ENCODE peak calls at places on chromosomes 11 and 22, in nine cellular contexts. L is PC-3; X is endothelial cell; Y is activated naive CD8-positive, alpha-beta T cell treated with anti-CD3 and anti-CD28 coated beads for 36 hours; H is cardiac septum; A is kidney; Q is erythroblast; T is HFF-Myc; N is 8988T. U is an unnamed sample.

GRCh38 chr11:66080055-66080817 is 10.2 kb downstream of the PACS1 start:
- DNase-seq in L (peak; percentile 87), X (no peak), Y (peak; percentile 59), H (no peak), A (no peak), Q (peak; percentile 76), T (no peak), N (no peak), U (peak; percentile 57)

GRCh38 chr11:63837027-63837688 is 1.8 kb upstream of the MARK2 start:
- DNase-seq in L (peak; percentile 96), X (peak; percentile 74), Y (peak; percentile 69), H (peak; percentile 83), A (peak; percentile 71), Q (peak; percentile 87), T (peak; percentile 67), N (peak; percentile 93), U (peak; percentile 72)

GRCh38 chr11:135033545-135033944 is 621.5 kb upstream of the B3GAT1 start:
- DNase-seq in L (no peak), X (peak; percentile 51), Y (no peak), H (no peak), A (no peak), Q (no peak), T (no peak), N (no peak), U (peak; percentile 4)

GRCh38 chr11:116925050-116925449 is 87.6 kb upstream of the APOA1 start:
- DNase-seq in L (no peak), X (no peak), Y (no peak), H (no peak), A (no peak), Q (no peak), T (no peak), N (no peak), U (no peak)

GRCh38 chr11:103904324-103904667 is 132.1 kb upstream of the DDI1 start:
- DNase-seq in L (no peak), X (no peak), Y (no peak), H (no peak), A (no peak), Q (no peak), T (no peak), N (no peak), U (no peak)

GRCh38 chr11:102517670-102518069 is 12.9 kb downstream of the MMP7 start:
- DNase-seq in L (no peak), X (no peak), Y (no peak), H (no peak), A (no peak), Q (no peak), T (no peak), N (no peak), U (no peak)

GRCh38 chr11:47499614-47500013 is 50.7 kb upstream of the RAPSN start:
- DNase-seq in L (no peak), X (no peak), Y (no peak), H (no peak), A (no peak), Q (no peak), T (no peak), N (no peak), U (no peak)

GRCh38 chr11:32297629-32298028 is 137.7 kb downstream of the WT1 start:
- DNase-seq in L (peak; percentile 72), X (no peak), Y (no peak), H (no peak), A (no peak), Q (peak; percentile 9), T (peak; percentile 27), N (peak; percentile 23), U (peak; percentile 11)

GRCh38 chr22:17121235-17122195 is at the start of gene TMEM121B:
- DNase-seq in L (no peak), X (peak; percentile 89), Y (peak; percentile 27), H (peak; percentile 90), A (peak; percentile 86), Q (no peak), T (no peak), N (peak; percentile 55), U (peak; percentile 46)

GRCh38 chr11:114219559-114220349 is 76.4 kb upstream of the NNMT start:
- DNase-seq in L (no peak), X (no peak), Y (no peak), H (no peak), A (no peak), Q (peak; percentile 7), T (no peak), N (no peak), U (peak; percentile 62)

GRCh38 chr11:92702771-92703170 is 266.7 kb upstream of the MTNR1B start:
- DNase-seq in L (peak; percentile 32), X (no peak), Y (no peak), H (no peak), A (no peak), Q (no peak), T (no peak), N (no peak), U (no peak)

GRCh38 chr11:6443269-6444003 is 2.6 kb upstream of the HPX start:
- DNase-seq in L (peak; percentile 58), X (peak; percentile 61), Y (peak; percentile 44), H (no peak), A (peak; percentile 79), Q (peak; percentile 73), T (no peak), N (peak; percentile 84), U (peak; percentile 77)

GRCh38 chr11:79438631-79439429 is 2.0 kb downstream of the TENM4 start:
- DNase-seq in L (no peak), X (peak; percentile 6), Y (no peak), H (no peak), A (no peak), Q (no peak), T (no peak), N (peak; percentile 33), U (no peak)

GRCh38 chr22:36467042-36467810 is 14.2 kb downstream of the TXN2 start:
- DNase-seq in L (peak; percentile 36), X (no peak), Y (no peak), H (no peak), A (no peak), Q (no peak), T (no peak), N (no peak), U (no peak)

GRCh38 chr11:116112031-116112935 is 608.1 kb upstream of the CADM1 start:
- DNase-seq in L (no peak), X (no peak), Y (no peak), H (no peak), A (no peak), Q (no peak), T (no peak), N (no peak), U (no peak)

GRCh38 chr11:4044971-4045646 is 49.5 kb upstream of the RRM1 start:
- DNase-seq in L (no peak), X (no peak), Y (no peak), H (no peak), A (no peak), Q (no peak), T (no peak), N (no peak), U (no peak)

GRCh38 chr11:11583801-11584445 is 37.9 kb downstream of the GALNT18 start:
- DNase-seq in L (no peak), X (no peak), Y (no peak), H (no peak), A (no peak), Q (no peak), T (no peak), N (no peak), U (no peak)

GRCh38 chr22:50250555-50251471 is at the start of gene HDAC10:
- DNase-seq in L (peak; percentile 63), X (peak; percentile 84), Y (peak; percentile 91), H (peak; percentile 90), A (peak; percentile 92), Q (peak; percentile 86), T (no peak), N (peak; percentile 77), U (peak; percentile 85)

GRCh38 chr22:36659762-36660509 is 43.6 kb downstream of the CACNG2 start:
- DNase-seq in L (peak; percentile 98), X (no peak), Y (peak; percentile 30), H (peak; percentile 91), A (peak; percentile 97), Q (peak; percentile 95), T (peak; percentile 84), N (peak; percentile 68), U (peak; percentile 89)

GRCh38 chr11:73348838-73349237 is 27.4 kb upstream of the RELT start:
- DNase-seq in L (no peak), X (no peak), Y (no peak), H (no peak), A (no peak), Q (no peak), T (no peak), N (no peak), U (no peak)